ENCODE peak calls at places on chromosomes 2 and 18, in six cellular contexts. X is HepG2, C is H1, Q is HCT116, S is SK-N-SH, T is GM12878. Z is an unnamed sample.

GRCh38 chr2:174605687-174606086 is 8.1 kb upstream of the WIPF1 start:
- DNase-seq in X (no peak), C (no peak), Q (peak; percentile 6), S (no peak), T (no peak), Z (no peak)

GRCh38 chr18:22490429-22490846 is 72.7 kb upstream of the CTAGE1 start:
- DNase-seq in X (peak; percentile 79), C (no peak), Q (no peak), S (no peak), T (no peak), Z (no peak)

GRCh38 chr2:125526093-125526492 is 1129.9 kb upstream of the GYPC start:
- DNase-seq in X (peak; percentile 29), C (no peak), Q (no peak), S (no peak), T (no peak), Z (no peak)

GRCh38 chr2:19361325-19361990 is 3.0 kb upstream of the OSR1 start:
- DNase-seq in X (no peak), C (no peak), Q (no peak), S (peak; percentile 68), T (no peak), Z (no peak)

GRCh38 chr2:216023055-216023648 is 9.8 kb upstream of the MREG start:
- DNase-seq in X (peak; percentile 66), C (peak; percentile 31), Q (peak; percentile 42), S (peak; percentile 72), T (no peak), Z (peak; percentile 76)

GRCh38 chr2:216349366-216349765 is 22.9 kb downstream of the MARCHF4 start:
- DNase-seq in X (no peak), C (no peak), Q (no peak), S (no peak), T (no peak), Z (no peak)

GRCh38 chr18:43830905-43831304 is 553.6 kb upstream of the SYT4 start:
- DNase-seq in X (no peak), C (no peak), Q (no peak), S (no peak), T (no peak), Z (no peak)

GRCh38 chr2:155099784-155100183 is 401.3 kb downstream of the KCNJ3 start:
- DNase-seq in X (peak; percentile 54), C (peak; percentile 56), Q (peak; percentile 68), S (no peak), T (no peak), Z (no peak)

GRCh38 chr2:139617747-139618146 is 837.6 kb upstream of the NXPH2 start:
- DNase-seq in X (no peak), C (no peak), Q (no peak), S (no peak), T (no peak), Z (no peak)

GRCh38 chr2:180747728-180748127 is 232.7 kb upstream of the UBE2E3 start:
- DNase-seq in X (no peak), C (no peak), Q (no peak), S (no peak), T (no peak), Z (peak; percentile 23)

GRCh38 chr2:230885467-230886130 is 20.9 kb downstream of the ITM2C start:
- DNase-seq in X (no peak), C (no peak), Q (no peak), S (peak; percentile 83), T (no peak), Z (no peak)

GRCh38 chr2:96899084-96899735 is 29.3 kb upstream of the SEMA4C start:
- DNase-seq in X (no peak), C (no peak), Q (no peak), S (peak; percentile 19), T (no peak), Z (no peak)

GRCh38 chr2:176575237-176575744 is 306.0 kb downstream of the MTX2 start:
- DNase-seq in X (no peak), C (no peak), Q (no peak), S (no peak), T (no peak), Z (peak; percentile 50)

GRCh38 chr2:138846216-138846821 is 66.1 kb upstream of the NXPH2 start:
- DNase-seq in X (peak; percentile 34), C (no peak), Q (peak; percentile 21), S (peak; percentile 47), T (no peak), Z (peak; percentile 12)

GRCh38 chr2:30424231-30424630 is 22.8 kb upstream of the LCLAT1 start:
- DNase-seq in X (no peak), C (no peak), Q (no peak), S (no peak), T (no peak), Z (no peak)

GRCh38 chr18:27666070-27666469 is 481.0 kb upstream of the CHST9 start:
- DNase-seq in X (no peak), C (no peak), Q (no peak), S (no peak), T (no peak), Z (no peak)

GRCh38 chr2:69180227-69180626 is 167.2 kb downstream of the ANTXR1 start:
- DNase-seq in X (no peak), C (no peak), Q (no peak), S (no peak), T (no peak), Z (no peak)

GRCh38 chr18:63979409-63979908 is 9.6 kb downstream of the SERPINB8 start:
- DNase-seq in X (peak; percentile 66), C (no peak), Q (peak; percentile 41), S (peak; percentile 64), T (no peak), Z (peak; percentile 13)

GRCh38 chr2:98530114-98530513 is 78.2 kb downstream of the COA5 start:
- DNase-seq in X (no peak), C (no peak), Q (no peak), S (no peak), T (no peak), Z (no peak)

GRCh38 chr2:1584051-1584531 is 160.2 kb downstream of the PXDN start:
- DNase-seq in X (no peak), C (no peak), Q (no peak), S (no peak), T (no peak), Z (no peak)

GRCh38 chr18:3494569-3494968 is 44.6 kb downstream of the TGIF1 start:
- DNase-seq in X (no peak), C (no peak), Q (no peak), S (no peak), T (no peak), Z (no peak)

GRCh38 chr18:23703057-23703986 is 14.1 kb downstream of the LAMA3 start:
- DNase-seq in X (peak; percentile 50), C (no peak), Q (peak; percentile 71), S (peak; percentile 67), T (no peak), Z (peak; percentile 64)

GRCh38 chr18:12165038-12165768 is 71.6 kb downstream of the ANKRD62 start:
- DNase-seq in X (no peak), C (no peak), Q (no peak), S (no peak), T (no peak), Z (no peak)

GRCh38 chr2:65390134-65390533 is 42.3 kb downstream of the SPRED2 start:
- DNase-seq in X (no peak), C (no peak), Q (no peak), S (no peak), T (peak; percentile 71), Z (no peak)

GRCh38 chr2:100902833-100903405 is 83.0 kb downstream of the NPAS2 start:
- DNase-seq in X (peak; percentile 81), C (no peak), Q (peak; percentile 85), S (peak; percentile 54), T (no peak), Z (peak; percentile 45)

GRCh38 chr2:52074139-52074719 is 1042.3 kb upstream of the NRXN1 start:
- DNase-seq in X (no peak), C (no peak), Q (no peak), S (peak; percentile 3), T (no peak), Z (no peak)

GRCh38 chr2:195479407-195479806 is 177.6 kb upstream of the SLC39A10 start:
- DNase-seq in X (no peak), C (no peak), Q (no peak), S (no peak), T (no peak), Z (no peak)

DNA sequence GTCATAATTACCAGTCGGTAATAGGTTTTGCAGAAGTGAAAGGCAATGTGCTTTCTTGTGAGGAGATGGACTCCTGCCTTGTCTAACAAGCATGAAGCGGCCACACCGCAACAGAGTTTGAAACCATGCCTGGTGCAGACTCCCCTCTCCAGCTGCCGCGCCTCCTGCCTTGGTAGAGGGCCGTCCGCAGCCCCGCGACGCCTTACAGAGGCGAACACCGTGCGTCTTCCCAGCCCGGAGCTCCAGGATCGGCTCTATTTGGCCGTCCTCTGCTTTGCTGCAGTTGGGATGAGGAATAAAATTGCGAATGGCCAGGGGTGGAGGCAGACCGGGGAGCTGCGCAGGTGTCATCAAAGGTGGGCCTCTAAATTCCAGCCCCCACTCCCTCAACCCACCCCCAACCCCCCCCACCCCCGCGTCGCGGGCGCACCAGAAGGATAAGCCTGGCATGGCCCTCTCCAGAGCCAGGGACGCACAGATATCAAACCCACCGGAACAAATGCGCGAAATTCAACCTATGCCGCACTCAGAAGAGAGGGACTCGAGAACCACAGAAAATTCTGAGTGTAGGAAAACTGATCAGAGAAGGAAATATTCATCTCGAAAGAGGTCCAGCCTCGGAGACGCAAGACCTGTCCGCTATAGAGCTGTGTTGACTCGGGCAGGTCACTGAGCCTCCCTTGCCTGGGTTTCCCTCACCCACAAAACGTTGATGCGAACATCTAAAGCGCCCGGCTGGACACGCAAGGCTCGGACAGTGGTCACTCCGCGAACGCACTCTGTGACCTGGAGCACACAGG is 1.1 kb downstream of the TRABD2A start:
- DNase-seq in X (no peak), C (no peak), Q (no peak), S (no peak), T (no peak), Z (no peak)
- TF ChIP-seq JUND in X (no peak), C (no peak), Q (no peak), S (no peak), T (no peak), Z (no peak)

DNA sequence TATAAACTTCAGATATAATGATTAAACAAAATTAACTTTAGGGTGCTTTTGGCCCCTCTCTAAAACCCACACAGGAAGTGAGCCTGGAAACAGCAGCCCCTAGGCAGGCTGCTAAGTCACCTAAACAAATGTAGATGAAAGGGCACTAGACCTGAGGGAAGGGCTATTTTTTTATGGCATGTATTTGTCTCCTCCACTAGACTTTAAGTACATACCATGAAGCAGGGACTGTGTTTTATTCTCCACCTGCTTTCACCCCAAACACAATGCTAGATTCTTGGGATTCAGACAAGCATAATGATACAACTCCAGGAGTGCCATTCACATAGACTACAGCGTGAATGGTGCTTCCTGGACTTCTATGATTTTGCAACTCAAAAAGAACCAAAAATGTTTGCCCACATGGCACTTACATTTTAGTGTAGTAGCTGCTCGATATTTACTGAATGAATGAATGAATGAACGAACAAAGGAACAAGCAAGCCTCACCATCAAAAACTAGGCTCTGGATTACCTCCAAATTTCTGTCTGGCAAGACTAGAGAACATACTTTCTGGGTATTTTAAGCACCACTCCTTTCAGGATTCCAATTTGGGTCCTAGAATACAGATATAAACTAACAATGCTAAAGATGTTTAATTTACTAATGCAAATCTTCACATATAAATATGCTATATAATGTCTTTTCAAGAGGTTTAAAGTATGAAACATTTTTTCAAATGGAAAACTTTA is 10.0 kb downstream of the ATAD2B start:
- DNase-seq in X (peak; percentile 73), C (no peak), Q (no peak), S (peak; percentile 39), T (no peak), Z (no peak)
- TF ChIP-seq JUND in X (no peak), C (no peak), Q (no peak), S (no peak), T (no peak), Z (no peak)

GRCh38 chr2:41896186-41896846 is 151.5 kb upstream of the PKDCC start:
- DNase-seq in X (no peak), C (no peak), Q (no peak), S (no peak), T (peak; percentile 53), Z (no peak)
- TF ChIP-seq JUND in X (no peak), C (no peak), Q (no peak), S (no peak), T (no peak), Z (no peak)

GRCh38 chr2:105868060-105868459 is 123.3 kb downstream of the NCK2 start:
- DNase-seq in X (no peak), C (no peak), Q (no peak), S (no peak), T (no peak), Z (no peak)
- TF ChIP-seq JUND in X (no peak), C (no peak), Q (no peak), S (no peak), T (no peak), Z (no peak)

Z was measured in T47D.